ENCODE peak calls at places on chromosome 5, in four cellular contexts. B is small intestine, K is suprapubic skin, Q is GM12865. P is an unnamed sample.

GRCh38 chr5:177468329-177469058 is 4.9 kb downstream of the DBN1 start:
- DNase-seq in B (no peak), K (no peak), Q (no peak), P (no peak)

GRCh38 chr5:149280802-149281201 is 9.1 kb downstream of the AFAP1L1 start:
- DNase-seq in B (no peak), K (no peak), Q (no peak), P (no peak)

GRCh38 chr5:88743231-88743879 is 139.6 kb downstream of the MEF2C start:
- DNase-seq in B (peak; percentile 79), K (no peak), Q (no peak), P (no peak)

GRCh38 chr5:74594172-74595040 is 46.1 kb downstream of the ENC1 start:
- DNase-seq in B (no peak), K (no peak), Q (no peak), P (no peak)

GRCh38 chr5:139770722-139771121 is 24.9 kb upstream of the PSD2 start:
- DNase-seq in B (no peak), K (no peak), Q (no peak), P (no peak)

GRCh38 chr5:52811067-52811749 is 23.5 kb downstream of the ITGA1 start:
- DNase-seq in B (no peak), K (no peak), Q (no peak), P (no peak)

GRCh38 chr5:1901983-1902382 is 19.3 kb upstream of the IRX4 start:
- DNase-seq in B (no peak), K (no peak), Q (no peak), P (no peak)

GRCh38 chr5:87081511-87082372 is 185.9 kb upstream of the RASA1 start:
- DNase-seq in B (peak; percentile 61), K (no peak), Q (peak; percentile 82), P (no peak)

GRCh38 chr5:38718874-38719391 is 126.9 kb upstream of the OSMR start:
- DNase-seq in B (no peak), K (no peak), Q (no peak), P (no peak)

GRCh38 chr5:15446552-15446951 is 53.4 kb upstream of the FBXL7 start:
- DNase-seq in B (no peak), K (no peak), Q (no peak), P (no peak)

GRCh38 chr5:179834120-179834519 is 13.4 kb downstream of the SQSTM1 start:
- DNase-seq in B (no peak), K (no peak), Q (no peak), P (no peak)

GRCh38 chr5:38603691-38604090 is 47.2 kb upstream of the LIFR start:
- DNase-seq in B (no peak), K (no peak), Q (no peak), P (no peak)

GRCh38 chr5:150137168-150137957 is 18.3 kb downstream of the PDGFRB start:
- DNase-seq in B (no peak), K (no peak), Q (no peak), P (no peak)

GRCh38 chr5:55418994-55419991 is 111.5 kb downstream of the MTREX start:
- DNase-seq in B (no peak), K (no peak), Q (no peak), P (no peak)

GRCh38 chr5:116930628-116931027 is 356.0 kb upstream of the SEMA6A start:
- DNase-seq in B (no peak), K (no peak), Q (no peak), P (no peak)

GRCh38 chr5:122120957-122121356 is 8.4 kb upstream of the ZNF474 start:
- DNase-seq in B (no peak), K (no peak), Q (no peak), P (no peak)

GRCh38 chr5:80874162-80874561 is 86.0 kb upstream of the RASGRF2 start:
- DNase-seq in B (no peak), K (no peak), Q (no peak), P (no peak)

GRCh38 chr5:88868453-88869068 is 14.4 kb downstream of the MEF2C start:
- DNase-seq in B (no peak), K (no peak), Q (no peak), P (no peak)

GRCh38 chr5:176812269-176813259 is 2.2 kb downstream of the UNC5A start:
- DNase-seq in B (no peak), K (no peak), Q (no peak), P (no peak)

GRCh38 chr5:160188151-160188967 is 40.9 kb upstream of the FABP6 start:
- DNase-seq in B (peak; percentile 79), K (peak; percentile 82), Q (no peak), P (peak; percentile 86)

GRCh38 chr5:56328753-56329560 is 95.8 kb upstream of the ANKRD55 start:
- DNase-seq in B (no peak), K (no peak), Q (peak; percentile 79), P (no peak)

GRCh38 chr5:33438996-33439395 is 1.8 kb upstream of the TARS1 start:
- DNase-seq in B (peak; percentile 3), K (no peak), Q (peak; percentile 7), P (no peak)
- H3K4me3 ChIP-seq in B (peak overlapping the region; percentile 99), K (no peak overlapping the region), Q (peak overlapping the region; percentile 78), P (no peak overlapping the region)

GRCh38 chr5:43208658-43209057 is 16.6 kb downstream of the NIM1K start:
- DNase-seq in B (no peak), K (no peak), Q (no peak), P (no peak)

GRCh38 chr5:43207601-43208000 is 15.6 kb downstream of the NIM1K start:
- DNase-seq in B (no peak), K (no peak), Q (no peak), P (no peak)

GRCh38 chr5:43209060-43209459 is 17.0 kb downstream of the NIM1K start:
- DNase-seq in B (no peak), K (no peak), Q (no peak), P (no peak)

GRCh38 chr5:43209833-43210232 is 17.8 kb downstream of the NIM1K start:
- DNase-seq in B (no peak), K (no peak), Q (no peak), P (no peak)

DNA sequence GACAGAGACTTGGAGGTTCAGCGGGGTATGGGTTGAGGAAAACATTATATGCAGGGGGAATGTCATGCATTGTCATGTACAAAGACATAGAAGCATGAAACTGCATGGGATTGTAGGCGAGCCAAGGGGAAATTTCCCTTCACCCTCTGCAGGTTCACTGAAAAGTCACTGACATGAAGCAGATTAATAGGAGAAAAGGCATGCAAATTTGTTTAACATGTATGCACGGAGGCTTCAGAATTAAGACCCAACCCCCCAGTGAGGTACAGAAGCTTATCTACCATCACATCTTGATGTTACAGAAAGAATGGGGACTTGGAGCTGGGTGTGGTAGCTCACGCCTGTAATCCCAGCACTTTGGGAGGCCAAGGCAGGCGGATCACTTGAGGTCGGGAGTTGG is 18.5 kb downstream of the NIM1K start:
- DNase-seq in B (no peak), K (no peak), Q (peak; percentile 28), P (no peak)
- H3K4me3 ChIP-seq in B (no peak overlapping the region), K (no peak overlapping the region), Q (no peak overlapping the region), P (no peak overlapping the region)

GRCh38 chr5:95956900-95957293 is 4.8 kb downstream of the ELL2 start:
- DNase-seq in B (no peak), K (no peak), Q (no peak), P (no peak)
- H3K4me3 ChIP-seq in B (no peak overlapping the region), K (no peak overlapping the region), Q (peak overlapping the region; percentile 96), P (no peak overlapping the region)

GRCh38 chr5:73312146-73312871 is 136.3 kb downstream of the FOXD1 start:
- DNase-seq in B (peak; percentile 47), K (no peak), Q (peak; percentile 53), P (no peak)
- H3K4me3 ChIP-seq in B (no peak overlapping the region), K (no peak overlapping the region), Q (no peak overlapping the region), P (no peak overlapping the region)

GRCh38 chr5:113232246-113232645 is 202.5 kb downstream of the TSSK1B start:
- DNase-seq in B (no peak), K (no peak), Q (no peak), P (no peak)
- H3K4me3 ChIP-seq in B (no peak overlapping the region), K (no peak overlapping the region), Q (no peak overlapping the region), P (no peak overlapping the region)

GRCh38 chr5:132462856-132463745 is 27.5 kb downstream of the IRF1 start:
- DNase-seq in B (peak; percentile 88), K (no peak), Q (no peak), P (no peak)

GRCh38 chr5:132463808-132464154 is 26.8 kb downstream of the IRF1 start:
- DNase-seq in B (peak; percentile 45), K (no peak), Q (no peak), P (no peak)

GRCh38 chr5:132464155-132464939 is 26.2 kb downstream of the IRF1 start:
- DNase-seq in B (peak; percentile 77), K (no peak), Q (peak; percentile 72), P (no peak)

GRCh38 chr5:132466453-132467291 is 23.9 kb downstream of the IRF1 start:
- DNase-seq in B (peak; percentile 62), K (no peak), Q (peak; percentile 97), P (no peak)

GRCh38 chr5:132465095-132465707 is 25.4 kb downstream of the IRF1 start:
- DNase-seq in B (peak; percentile 49), K (no peak), Q (no peak), P (no peak)
- H3K4me3 ChIP-seq in B (no peak overlapping the region), K (no peak overlapping the region), Q (no peak overlapping the region), P (no peak overlapping the region)

GRCh38 chr5:175659546-175660248 is 1.8 kb downstream of the HRH2 start:
- DNase-seq in B (no peak), K (no peak), Q (no peak), P (no peak)
- H3K4me3 ChIP-seq in B (no peak overlapping the region), K (no peak overlapping the region), Q (no peak overlapping the region), P (no peak overlapping the region)

GRCh38 chr5:142797420-142797819 is 27.2 kb downstream of the ARHGAP26 start:
- DNase-seq in B (no peak), K (no peak), Q (no peak), P (no peak)

GRCh38 chr5:142798099-142798768 is 28.1 kb downstream of the ARHGAP26 start:
- DNase-seq in B (peak; percentile 34), K (no peak), Q (no peak), P (peak; percentile 39)

GRCh38 chr5:142801495-142801871 is 31.3 kb downstream of the ARHGAP26 start:
- DNase-seq in B (no peak), K (no peak), Q (no peak), P (no peak)

GRCh38 chr5:142803428-142804111 is 33.4 kb downstream of the ARHGAP26 start:
- DNase-seq in B (no peak), K (no peak), Q (no peak), P (no peak)

DNA sequence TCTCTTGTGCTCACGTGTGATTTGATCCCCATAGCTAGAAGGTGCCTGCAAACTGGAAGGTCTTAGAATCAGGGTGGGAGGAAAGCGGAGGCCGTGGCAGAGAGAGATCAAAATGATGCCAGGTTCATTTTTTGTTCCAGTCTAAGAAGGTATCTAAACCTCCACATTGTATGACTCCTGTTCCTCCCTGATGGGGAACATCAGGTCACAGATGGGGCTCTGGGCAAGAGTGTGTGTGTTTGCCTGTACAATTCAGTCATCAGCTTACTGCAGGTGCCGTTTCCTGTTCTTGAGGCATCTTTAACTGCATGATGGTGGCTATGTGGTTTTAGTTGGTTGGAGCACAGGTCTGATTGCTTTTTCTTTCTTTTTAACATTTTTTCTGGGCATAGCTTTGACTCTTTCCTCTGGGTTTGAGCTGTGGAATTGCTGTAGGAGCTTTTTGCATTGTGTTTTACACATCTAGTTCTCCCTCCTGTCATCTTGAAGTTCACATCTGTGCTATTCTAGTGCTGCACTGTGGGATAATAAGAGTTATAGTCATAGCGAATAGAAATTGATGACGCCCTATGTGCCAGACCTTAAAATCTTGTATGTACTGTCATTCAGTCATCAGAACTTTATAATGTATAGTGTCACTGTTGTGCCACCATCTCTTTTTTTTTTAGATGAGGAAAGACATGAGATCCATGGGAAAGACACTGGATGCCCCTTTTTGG is 30.8 kb downstream of the ARHGAP26 start:
- DNase-seq in B (peak; percentile 45), K (no peak), Q (peak; percentile 65), P (no peak)
- H3K4me3 ChIP-seq in B (no peak overlapping the region), K (no peak overlapping the region), Q (no peak overlapping the region), P (no peak overlapping the region)